ENCODE peak calls at places on chromosomes 4 and X, in six cellular contexts. F, J, M, V, Y and U are unnamed samples.

GRCh38 chrX:153395613-153396319 is 5.4 kb downstream of the PNMA6E start:
- DNase-seq in F (no peak), J (no peak), M (no peak), V (no peak), Y (no peak), U (no peak)

GRCh38 chrX:19760345-19760744 is 127.1 kb downstream of the SH3KBP1 start:
- DNase-seq in F (no peak), J (no peak), M (no peak), V (no peak), Y (no peak), U (no peak)

GRCh38 chr4:71231073-71231752 is 107.6 kb upstream of the SLC4A4 start:
- DNase-seq in F (no peak), J (peak; percentile 52), M (peak; percentile 59), V (peak; percentile 39), Y (no peak), U (no peak)

GRCh38 chr4:122003335-122003734 is 51.5 kb upstream of the TRPC3 start:
- DNase-seq in F (peak; percentile 58), J (peak; percentile 30), M (no peak), V (peak; percentile 9), Y (peak; percentile 87), U (peak; percentile 31)

GRCh38 chr4:122576261-122577188 is 44.3 kb downstream of the IL21 start:
- DNase-seq in F (no peak), J (peak; percentile 36), M (peak; percentile 58), V (peak; percentile 42), Y (no peak), U (peak; percentile 78)

GRCh38 chr4:147739239-147739823 is 7.4 kb downstream of the ARHGAP10 start:
- DNase-seq in F (no peak), J (no peak), M (no peak), V (no peak), Y (no peak), U (peak; percentile 77)

GRCh38 chr4:163976588-163976987 is 482.1 kb downstream of the TMA16 start:
- DNase-seq in F (no peak), J (no peak), M (no peak), V (no peak), Y (no peak), U (no peak)

GRCh38 chr4:58274553-58274952 is 1164.4 kb upstream of the IGFBP7 start:
- DNase-seq in F (no peak), J (no peak), M (no peak), V (no peak), Y (no peak), U (no peak)

GRCh38 chrX:47321978-47322377 is 48.4 kb upstream of the ZNF157 start:
- DNase-seq in F (peak; percentile 47), J (no peak), M (no peak), V (no peak), Y (no peak), U (no peak)

GRCh38 chr4:128468485-128468989 is 180.9 kb upstream of the PGRMC2 start:
- DNase-seq in F (no peak), J (peak; percentile 81), M (peak; percentile 99), V (no peak), Y (no peak), U (peak; percentile 97)

GRCh38 chr4:111847256-111848108 is 297.8 kb upstream of the FAM241A start:
- DNase-seq in F (no peak), J (no peak), M (no peak), V (no peak), Y (no peak), U (peak; percentile 18)

GRCh38 chr4:180947421-180947820 is 1295.8 kb upstream of the TENM3 start:
- DNase-seq in F (no peak), J (no peak), M (peak; percentile 44), V (no peak), Y (no peak), U (peak; percentile 14)

GRCh38 chrX:45584717-45585116 is 384.0 kb upstream of the DIPK2B start:
- DNase-seq in F (no peak), J (no peak), M (peak; percentile 0), V (no peak), Y (no peak), U (no peak)

GRCh38 chr4:6470502-6471302 is 1.7 kb downstream of the PPP2R2C start:
- DNase-seq in F (peak; percentile 51), J (peak; percentile 7), M (peak; percentile 7), V (peak; percentile 49), Y (no peak), U (peak; percentile 30)

GRCh38 chr4:25900901-25901500 is 13.0 kb upstream of the SMIM20 start:
- DNase-seq in F (no peak), J (no peak), M (no peak), V (no peak), Y (no peak), U (no peak)

GRCh38 chr4:23163649-23164436 is 471.1 kb downstream of the GBA3 start:
- DNase-seq in F (no peak), J (no peak), M (peak; percentile 10), V (peak; percentile 41), Y (no peak), U (no peak)

GRCh38 chr4:160835789-160836188 is 1328.0 kb downstream of the FSTL5 start:
- DNase-seq in F (peak; percentile 67), J (no peak), M (no peak), V (peak; percentile 72), Y (no peak), U (peak; percentile 2)

GRCh38 chr4:24736066-24736465 is 59.3 kb upstream of the SOD3 start:
- DNase-seq in F (peak; percentile 31), J (no peak), M (peak; percentile 20), V (peak; percentile 6), Y (no peak), U (peak; percentile 72)

GRCh38 chrX:37347420-37347819 is 1.7 kb upstream of the PRRG1 start:
- DNase-seq in F (no peak), J (peak; percentile 4), M (peak; percentile 47), V (no peak), Y (peak; percentile 35), U (peak; percentile 92)

GRCh38 chr4:78829296-78829695 is 53.1 kb downstream of the BMP2K start:
- DNase-seq in F (no peak), J (no peak), M (peak; percentile 67), V (no peak), Y (no peak), U (peak; percentile 14)

GRCh38 chr4:184843984-184844554 is 18.3 kb upstream of the ACSL1 start:
- DNase-seq in F (no peak), J (no peak), M (no peak), V (no peak), Y (peak; percentile 60), U (no peak)

DNA sequence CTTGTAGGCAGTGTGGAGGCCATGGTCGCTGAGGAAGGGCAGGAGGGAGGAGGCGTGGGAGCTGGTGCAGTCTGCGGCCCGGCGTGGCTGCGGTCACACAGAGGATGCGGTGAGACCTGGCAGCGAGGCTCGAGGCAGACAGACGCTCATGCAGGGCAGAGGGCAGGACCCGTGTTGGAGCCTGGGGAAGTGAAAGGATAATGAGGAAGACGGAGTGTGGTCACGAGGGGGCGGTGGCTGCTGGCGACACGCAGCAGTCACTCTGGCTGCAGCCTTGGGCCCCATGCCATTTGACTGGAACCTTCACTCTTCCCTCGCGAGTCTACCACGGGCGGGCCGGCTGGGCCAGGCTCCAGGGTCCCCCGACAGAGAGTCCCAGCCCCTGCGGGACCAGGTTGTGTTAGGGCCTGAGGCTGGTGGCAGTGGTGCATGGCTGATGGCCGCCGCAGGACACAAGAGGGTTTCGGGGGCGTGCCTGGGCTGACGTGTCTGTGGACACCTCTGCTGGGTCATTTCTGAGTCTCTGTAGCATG is 68.8 kb upstream of the HGFAC start:
- DNase-seq in F (no peak), J (peak; percentile 66), M (no peak), V (no peak), Y (no peak), U (no peak)
- TF ChIP-seq CTCF in F (no peak), J (no peak), M (no peak), V (no peak), Y (no peak), U (no peak)

GRCh38 chr4:45568694-45569093 is 555.2 kb downstream of the GABRG1 start:
- DNase-seq in F (no peak), J (no peak), M (no peak), V (no peak), Y (no peak), U (no peak)

GRCh38 chr4:45569619-45570018 is 554.2 kb downstream of the GABRG1 start:
- DNase-seq in F (no peak), J (no peak), M (no peak), V (no peak), Y (no peak), U (no peak)

DNA sequence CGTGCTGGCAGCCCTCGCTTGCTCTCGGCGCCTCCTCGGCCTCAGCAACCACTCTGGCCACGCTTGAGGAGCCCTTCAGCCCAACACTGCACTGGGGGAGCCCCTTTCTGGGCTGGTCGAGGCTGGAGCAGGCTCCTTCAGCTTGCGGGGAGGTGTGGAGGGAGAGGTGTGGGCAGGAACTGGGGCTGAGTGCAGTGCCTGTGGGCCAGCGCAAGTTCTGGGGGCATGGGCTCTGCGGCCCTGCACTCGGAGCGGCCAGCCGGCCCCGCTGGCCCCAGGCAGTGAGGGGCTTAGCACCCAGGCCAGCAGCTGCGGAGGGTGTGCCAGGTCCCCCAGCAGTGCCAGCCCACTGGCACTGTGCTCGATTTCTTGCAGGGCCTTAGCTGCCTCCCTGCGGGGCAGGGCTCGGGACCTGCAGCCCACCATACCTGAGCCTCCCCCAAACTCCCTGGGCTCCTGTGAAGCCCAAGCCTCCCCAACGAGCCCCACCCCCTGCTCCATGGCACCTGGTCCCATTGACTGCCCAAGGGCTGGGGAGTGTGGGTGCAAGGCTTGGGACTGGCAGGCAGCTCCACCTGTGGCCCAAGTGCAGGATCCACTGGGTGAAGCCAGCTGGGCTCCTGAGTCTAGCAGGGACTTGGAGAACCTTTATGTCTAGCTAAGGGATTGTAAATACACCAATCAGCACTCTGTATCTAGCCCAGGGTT is 556.8 kb downstream of the GABRG1 start:
- DNase-seq in F (no peak), J (no peak), M (no peak), V (no peak), Y (no peak), U (no peak)
- TF ChIP-seq CTCF in F (no peak), J (no peak), M (no peak), V (no peak), Y (no peak), U (no peak)

DNA sequence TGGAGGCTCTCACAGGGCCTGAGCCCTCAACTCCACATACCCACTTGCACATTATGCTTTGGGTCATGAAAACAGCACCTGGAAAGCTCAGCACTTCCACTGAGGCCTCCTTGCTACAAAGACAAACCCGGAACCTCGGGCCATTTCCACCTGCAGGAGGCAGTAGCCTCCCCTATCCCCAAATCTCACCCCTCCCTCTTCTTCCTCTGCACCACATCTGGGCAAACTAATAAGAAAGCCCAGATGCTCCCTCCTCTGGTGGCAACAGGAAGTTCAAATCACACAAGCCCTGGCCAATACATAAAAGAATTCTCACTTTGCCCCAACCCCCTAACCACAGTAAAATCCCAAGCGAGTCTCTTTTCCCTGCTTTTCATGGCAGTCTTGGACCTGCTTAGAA is 136.4 kb downstream of the MAPK10 start:
- DNase-seq in F (peak; percentile 74), J (no peak), M (peak; percentile 13), V (peak; percentile 49), Y (peak; percentile 33), U (peak; percentile 70)
- TF ChIP-seq CTCF in F (peak; percentile 68), J (no peak), M (peak; percentile 36), V (peak; percentile 70), Y (peak; percentile 53), U (peak; percentile 80)

GRCh38 chr4:1808851-1809753 is 16.0 kb downstream of the FGFR3 start:
- DNase-seq in F (no peak), J (no peak), M (no peak), V (no peak), Y (no peak), U (no peak)

GRCh38 chr4:1807258-1807777 is 14.2 kb downstream of the FGFR3 start:
- DNase-seq in F (no peak), J (no peak), M (no peak), V (no peak), Y (no peak), U (no peak)

GRCh38 chr4:1808396-1808795 is 15.3 kb downstream of the FGFR3 start:
- DNase-seq in F (no peak), J (no peak), M (no peak), V (no peak), Y (no peak), U (no peak)

GRCh38 chr4:1810765-1811164 is 17.7 kb downstream of the FGFR3 start:
- DNase-seq in F (no peak), J (no peak), M (no peak), V (no peak), Y (no peak), U (no peak)

GRCh38 chr4:1809754-1810502 is 16.8 kb downstream of the FGFR3 start:
- DNase-seq in F (peak; percentile 90), J (peak; percentile 10), M (peak; percentile 46), V (peak; percentile 86), Y (peak; percentile 84), U (peak; percentile 63)
- TF ChIP-seq CTCF in F (peak; percentile 92), J (peak; percentile 69), M (peak; percentile 93), V (peak; percentile 86), Y (peak; percentile 94), U (peak; percentile 81)